ENCODE peak calls at places on chromosomes 7 and 10, in eight cellular contexts. N is HL-60; K is T-helper 9 cell; V is Jurkat, Clone E6-1; A is activated effector memory CD4-positive, alpha-beta T cell treated with Interleukin-2 at 50 U/mL for 16 hours; X is bronchial epithelial cell; R is heart right ventricle; Q is stimulated activated naive B cell treated with anti-CD40 and anti-IgM and Interleukin-4, amounts not matched to agents 10 μg/mL and 1 μg/mL and 100 μg/mL, for 72 hours. H is an unnamed sample.

GRCh38 chr7:26454180-26454579 is 162.5 kb downstream of the SNX10 start:
- DNase-seq in N (no peak), K (no peak), V (no peak), A (no peak), X (peak; percentile 17), R (no peak), Q (no peak), H (no peak)

GRCh38 chr7:147070886-147071285 is 954.3 kb downstream of the CNTNAP2 start:
- DNase-seq in N (no peak), K (no peak), V (no peak), A (no peak), X (no peak), R (no peak), Q (no peak), H (no peak)

GRCh38 chr7:119665791-119666190 is 607.2 kb upstream of the KCND2 start:
- DNase-seq in N (no peak), K (no peak), V (no peak), A (no peak), X (no peak), R (no peak), Q (no peak), H (no peak)

GRCh38 chr7:35777121-35777520 is 23.7 kb upstream of the SEPTIN7 start:
- DNase-seq in N (no peak), K (no peak), V (no peak), A (no peak), X (no peak), R (no peak), Q (no peak), H (no peak)

GRCh38 chr10:113709221-113709838 is 29.6 kb downstream of the CASP7 start:
- DNase-seq in N (no peak), K (no peak), V (no peak), A (no peak), X (peak; percentile 45), R (no peak), Q (no peak), H (no peak)

GRCh38 chr7:148804343-148805234 is 79.5 kb downstream of the EZH2 start:
- DNase-seq in N (no peak), K (no peak), V (no peak), A (no peak), X (no peak), R (no peak), Q (no peak), H (no peak)

GRCh38 chr7:152342796-152343195 is 93.0 kb downstream of the KMT2C start:
- DNase-seq in N (no peak), K (no peak), V (no peak), A (no peak), X (no peak), R (no peak), Q (no peak), H (no peak)

GRCh38 chr7:70384891-70385290 is 747.1 kb upstream of the GALNT17 start:
- DNase-seq in N (no peak), K (no peak), V (no peak), A (no peak), X (peak; percentile 72), R (no peak), Q (no peak), H (no peak)

GRCh38 chr10:95761939-95762492 is 6.1 kb downstream of the ENTPD1 start:
- DNase-seq in N (no peak), K (no peak), V (no peak), A (no peak), X (no peak), R (no peak), Q (no peak), H (no peak)

GRCh38 chr10:63273575-63273974 is 140.4 kb downstream of the NRBF2 start:
- DNase-seq in N (peak; percentile 34), K (no peak), V (peak; percentile 14), A (no peak), X (peak; percentile 42), R (no peak), Q (no peak), H (no peak)

GRCh38 chr10:21888959-21889358 is 114.6 kb downstream of the DNAJC1 start:
- DNase-seq in N (no peak), K (no peak), V (peak; percentile 93), A (no peak), X (no peak), R (no peak), Q (peak; percentile 29), H (no peak)

GRCh38 chr10:99770408-99771045 is 11.9 kb upstream of the ABCC2 start:
- DNase-seq in N (no peak), K (no peak), V (no peak), A (no peak), X (no peak), R (no peak), Q (no peak), H (no peak)

GRCh38 chr7:43584200-43584586 is 1.3 kb downstream of the STK17A start:
- DNase-seq in N (peak; percentile 88), K (no peak), V (no peak), A (peak; percentile 9), X (peak; percentile 74), R (no peak), Q (no peak), H (no peak)

GRCh38 chr10:31098091-31098490 is 66.4 kb upstream of the ZNF438 start:
- DNase-seq in N (no peak), K (no peak), V (no peak), A (no peak), X (no peak), R (no peak), Q (no peak), H (no peak)

GRCh38 chr10:5434017-5434753 is 21.8 kb downstream of the NET1 start:
- DNase-seq in N (peak; percentile 2), K (no peak), V (peak; percentile 49), A (no peak), X (peak; percentile 60), R (no peak), Q (no peak), H (no peak)

GRCh38 chr7:1844336-1844955 is 174.4 kb downstream of the ELFN1 start:
- DNase-seq in N (no peak), K (no peak), V (no peak), A (no peak), X (no peak), R (peak; percentile 13), Q (no peak), H (no peak)

GRCh38 chr7:2024227-2024918 is 208.4 kb downstream of the MAD1L1 start:
- DNase-seq in N (peak; percentile 68), K (no peak), V (no peak), A (no peak), X (no peak), R (peak; percentile 16), Q (no peak), H (no peak)

GRCh38 chr7:30933124-30933893 is 21.7 kb downstream of the AQP1 start:
- DNase-seq in N (no peak), K (no peak), V (no peak), A (no peak), X (no peak), R (no peak), Q (no peak), H (no peak)

GRCh38 chr10:110620108-110620719 is 23.9 kb upstream of the RBM20 start:
- DNase-seq in N (no peak), K (no peak), V (no peak), A (no peak), X (no peak), R (no peak), Q (no peak), H (no peak)

GRCh38 chr10:94223702-94224370 is 138.9 kb downstream of the NOC3L start:
- DNase-seq in N (no peak), K (no peak), V (no peak), A (no peak), X (no peak), R (peak; percentile 38), Q (no peak), H (no peak)

GRCh38 chr7:77846317-77847092 is 47.9 kb downstream of the PHTF2 start:
- DNase-seq in N (no peak), K (no peak), V (no peak), A (no peak), X (no peak), R (no peak), Q (no peak), H (no peak)

GRCh38 chr7:152594801-152595200 is 81.1 kb downstream of the XRCC2 start:
- DNase-seq in N (no peak), K (no peak), V (no peak), A (no peak), X (no peak), R (no peak), Q (no peak), H (no peak)

GRCh38 chr7:27389508-27389907 is 146.9 kb downstream of the EVX1 start:
- DNase-seq in N (no peak), K (no peak), V (no peak), A (no peak), X (no peak), R (no peak), Q (no peak), H (no peak)

GRCh38 chr10:26378763-26379361 is 59.3 kb upstream of the APBB1IP start:
- DNase-seq in N (peak; percentile 80), K (no peak), V (no peak), A (no peak), X (no peak), R (no peak), Q (no peak), H (no peak)

GRCh38 chr7:116569737-116570136 is 44.9 kb downstream of the CAV1 start:
- DNase-seq in N (no peak), K (no peak), V (no peak), A (no peak), X (peak; percentile 89), R (no peak), Q (no peak), H (no peak)

GRCh38 chr10:99292159-99292558 is 37.0 kb upstream of the CNNM1 start:
- DNase-seq in N (no peak), K (no peak), V (no peak), A (no peak), X (peak; percentile 77), R (no peak), Q (no peak), H (no peak)

GRCh38 chr7:41425926-41426325 is 277.0 kb downstream of the INHBA start:
- DNase-seq in N (no peak), K (no peak), V (no peak), A (no peak), X (peak; percentile 95), R (no peak), Q (no peak), H (no peak)

GRCh38 chr7:100641463-100641859 is at the start of gene TFR2:
- DNase-seq in N (no peak), K (no peak), V (no peak), A (no peak), X (no peak), R (no peak), Q (no peak), H (no peak)

GRCh38 chr10:104026762-104027161 is 58.9 kb downstream of the COL17A1 start:
- DNase-seq in N (no peak), K (no peak), V (no peak), A (no peak), X (no peak), R (no peak), Q (no peak), H (no peak)

GRCh38 chr7:56062382-56062781 is 1.7 kb upstream of the SUMF2 start:
- DNase-seq in N (no peak), K (no peak), V (no peak), A (no peak), X (peak; percentile 55), R (no peak), Q (no peak), H (no peak)

GRCh38 chr7:143372070-143372469 is 9.1 kb upstream of the ZYX start:
- DNase-seq in N (peak; percentile 92), K (peak; percentile 36), V (peak; percentile 44), A (peak; percentile 64), X (peak; percentile 93), R (peak; percentile 57), Q (no peak), H (peak; percentile 78)

GRCh38 chr7:35398518-35398917 is 144.6 kb upstream of the TBX20 start:
- DNase-seq in N (no peak), K (no peak), V (no peak), A (no peak), X (no peak), R (no peak), Q (no peak), H (no peak)

GRCh38 chr7:89757910-89758309 is 396.4 kb upstream of the STEAP1 start:
- DNase-seq in N (no peak), K (no peak), V (no peak), A (no peak), X (peak; percentile 57), R (no peak), Q (no peak), H (no peak)

GRCh38 chr7:108016841-108017775 is 14.1 kb upstream of the LAMB1 start:
- DNase-seq in N (no peak), K (no peak), V (peak; percentile 51), A (no peak), X (peak; percentile 96), R (no peak), Q (no peak), H (no peak)

H was measured in T-helper 1 cell.